ENCODE peak calls at places on chromosomes 13 and 19, in seven cellular contexts. H is DMS53, G is HT1080, N is HFF-Myc, T is caudate nucleus, X is ELR, W is skeletal muscle cell. L is an unnamed sample.

GRCh38 chr13:51726446-51727185 is 77.3 kb downstream of the DHRS12 start:
- DNase-seq in T (no peak), H (no peak), X (no peak), W (peak; percentile 56), G (no peak), N (no peak), L (no peak)

GRCh38 chr19:54518844-54519243 is 16.2 kb downstream of the LAIR2 start:
- DNase-seq in N (no peak), H (peak; percentile 68), G (peak; percentile 79), X (peak; percentile 10), T (no peak), W (no peak), L (peak; percentile 97)

GRCh38 chr19:35240322-35240721 is 8.5 kb upstream of the LSR start:
- DNase-seq in N (no peak), H (no peak), T (no peak), X (no peak), W (no peak), G (no peak), L (no peak)

GRCh38 chr19:40831502-40832430 is 18.5 kb downstream of the CYP2A6 start:
- DNase-seq in T (no peak), N (peak; percentile 95), H (peak; percentile 20), G (peak; percentile 96), X (peak; percentile 80), W (peak; percentile 93), L (no peak)

GRCh38 chr19:46442808-46443450 is 14.2 kb upstream of the PNMA8C start:
- DNase-seq in X (peak; percentile 70), N (no peak), T (no peak), H (no peak), W (no peak), G (peak; percentile 63), L (no peak)

GRCh38 chr19:8618751-8619150 is 8.2 kb upstream of the ADAMTS10 start:
- DNase-seq in W (no peak), N (no peak), X (peak; percentile 25), T (no peak), H (no peak), G (peak; percentile 28), L (no peak)

GRCh38 chr13:60798503-60798902 is 401.5 kb downstream of the TDRD3 start:
- DNase-seq in N (no peak), H (peak; percentile 51), T (no peak), G (no peak), W (no peak), X (no peak), L (no peak)

GRCh38 chr13:78689011-78689410 is 30.1 kb upstream of the OBI1 start:
- DNase-seq in G (no peak), X (peak; percentile 10), H (no peak), T (no peak), N (no peak), W (no peak), L (no peak)

GRCh38 chr19:46520616-46521015 is 24.9 kb upstream of the PNMA8B start:
- DNase-seq in W (no peak), X (no peak), N (no peak), G (peak; percentile 20), T (no peak), H (no peak), L (no peak)

GRCh38 chr13:23289917-23290357 is 109.2 kb downstream of the SGCG start:
- DNase-seq in N (peak; percentile 3), G (peak; percentile 6), T (no peak), H (no peak), X (peak; percentile 22), W (peak; percentile 37), L (no peak)

GRCh38 chr19:6516018-6516658 is 14.0 kb upstream of the TUBB4A start:
- DNase-seq in W (peak; percentile 48), H (peak; percentile 64), X (peak; percentile 94), G (peak; percentile 83), T (peak; percentile 88), N (peak; percentile 70), L (peak; percentile 82)

GRCh38 chr13:77896977-77897376 is 21.7 kb downstream of the EDNRB start:
- DNase-seq in N (no peak), G (no peak), W (no peak), X (peak; percentile 36), H (no peak), T (no peak), L (no peak)

GRCh38 chr19:38843175-38843758 is 6.5 kb downstream of the HNRNPL start:
- DNase-seq in G (no peak), T (no peak), W (no peak), H (no peak), N (no peak), X (no peak), L (no peak)

GRCh38 chr19:7534531-7534980 is 961 bp upstream of the PNPLA6 start:
- DNase-seq in T (peak; percentile 75), X (peak; percentile 86), H (peak; percentile 60), W (peak; percentile 55), N (peak; percentile 76), G (peak; percentile 67), L (peak; percentile 37)

GRCh38 chr19:35328851-35329285 is at the start of gene CD22:
- DNase-seq in T (no peak), X (no peak), W (no peak), N (no peak), G (no peak), H (no peak), L (no peak)

GRCh38 chr13:93535256-93535655 is 308.6 kb downstream of the GPC6 start:
- DNase-seq in H (peak; percentile 2), W (no peak), G (peak; percentile 5), T (no peak), N (no peak), X (no peak), L (no peak)

GRCh38 chr13:30376426-30377311 is 45.6 kb upstream of the UBE2L5 start:
- DNase-seq in X (no peak), H (peak; percentile 85), G (no peak), W (no peak), T (no peak), N (no peak), L (no peak)

GRCh38 chr13:25196971-25197370 is 24.9 kb upstream of the AMER2 start:
- DNase-seq in N (no peak), T (no peak), H (peak; percentile 68), G (no peak), X (no peak), W (no peak), L (no peak)

GRCh38 chr13:24675806-24676570 is 4.2 kb upstream of the ATP12A start:
- DNase-seq in W (no peak), H (no peak), N (no peak), T (no peak), G (no peak), X (no peak), L (no peak)

GRCh38 chr19:38221421-38221820 is 2.6 kb downstream of the DPF1 start:
- DNase-seq in X (no peak), T (no peak), N (no peak), W (no peak), G (no peak), H (no peak), L (no peak)

GRCh38 chr13:47117268-47117667 is 220.4 kb upstream of the HTR2A start:
- DNase-seq in H (peak; percentile 39), T (no peak), N (peak; percentile 14), W (peak; percentile 69), G (peak; percentile 84), X (peak; percentile 80), L (no peak)

GRCh38 chr13:32040052-32040642 is 8.6 kb downstream of the FRY start:
- DNase-seq in H (no peak), X (no peak), N (no peak), W (no peak), G (no peak), T (no peak), L (no peak)

GRCh38 chr19:42081584-42082258 is 5.8 kb downstream of the ZNF574 start:
- DNase-seq in T (no peak), W (no peak), H (peak; percentile 75), X (peak; percentile 70), N (no peak), G (peak; percentile 48), L (no peak)

GRCh38 chr19:33022472-33023116 is 42.1 kb downstream of the RHPN2 start:
- DNase-seq in T (no peak), H (no peak), G (no peak), X (no peak), W (no peak), N (no peak), L (no peak)

GRCh38 chr19:51803965-51804364 is 9.0 kb downstream of the FPR3 start:
- DNase-seq in T (no peak), H (no peak), X (no peak), N (no peak), G (no peak), W (no peak), L (no peak)

GRCh38 chr13:29722415-29722814 is 126.9 kb upstream of the SLC7A1 start:
- DNase-seq in T (no peak), X (no peak), N (no peak), W (no peak), H (no peak), G (no peak), L (no peak)